ENCODE peak calls at places on chromosomes 2 and 18, in nine cellular contexts. K is T-helper 2 cell, B is SJSA1, Y is NCI-H2081, U is HEK293T, F is HepG2, J is fibroblast of lung, D is mesendoderm, E is NCI-H510A treated with DMSO at 0.1 percent for 48 hours. G is an unnamed sample.

GRCh38 chr2:31580321-31581117 is at the start of gene SRD5A2:
- DNase-seq in K (no peak), B (no peak), Y (no peak), U (no peak), F (no peak), J (no peak), D (peak), E (no peak), G (no peak)

GRCh38 chr2:164061129-164061746 is 325.4 kb upstream of the FIGN start:
- DNase-seq in K (peak), B (peak), Y (peak), U (peak), F (peak), J (peak), D (peak), E (peak), G (peak)

GRCh38 chr2:174023591-174024523 is 58.7 kb upstream of the SP3 start:
- DNase-seq in K (peak), B (peak), Y (no peak), U (no peak), F (peak), J (peak), D (peak), E (no peak), G (peak)

GRCh38 chr2:156486175-156486574 is 50.0 kb downstream of the GPD2 start:
- DNase-seq in K (no peak), B (no peak), Y (no peak), U (no peak), F (no peak), J (peak), D (no peak), E (no peak), G (peak)

GRCh38 chr18:22427797-22428549 is 10.3 kb upstream of the CTAGE1 start:
- DNase-seq in K (no peak), B (no peak), Y (no peak), U (no peak), F (no peak), J (no peak), D (no peak), E (no peak), G (peak)

GRCh38 chr2:165863816-165864221 is 69.8 kb upstream of the GALNT3 start:
- DNase-seq in K (peak), B (no peak), Y (no peak), U (no peak), F (no peak), J (no peak), D (peak), E (no peak), G (no peak)

GRCh38 chr2:39154944-39155343 is 34.1 kb upstream of the SOS1 start:
- DNase-seq in K (no peak), B (no peak), Y (no peak), U (no peak), F (no peak), J (no peak), D (no peak), E (no peak), G (no peak)

GRCh38 chr2:168495524-168495923 is 39.5 kb downstream of the CERS6 start:
- DNase-seq in K (peak), B (no peak), Y (no peak), U (no peak), F (no peak), J (no peak), D (no peak), E (no peak), G (no peak)

GRCh38 chr18:26460449-26461091 is 87.8 kb downstream of the KCTD1 start:
- DNase-seq in K (no peak), B (no peak), Y (peak), U (no peak), F (no peak), J (peak), D (no peak), E (peak), G (peak)

GRCh38 chr2:207711750-207712487 is 479 bp downstream of the CCNYL1 start:
- DNase-seq in K (peak), B (peak), Y (peak), U (peak), F (no peak), J (peak), D (peak), E (peak), G (peak)

GRCh38 chr2:112839407-112840067 is 3.0 kb upstream of the IL1B start:
- DNase-seq in K (no peak), B (no peak), Y (no peak), U (no peak), F (no peak), J (no peak), D (no peak), E (no peak), G (no peak)

GRCh38 chr2:211132586-211132985 is 576.2 kb downstream of the CPS1 start:
- DNase-seq in K (no peak), B (no peak), Y (no peak), U (no peak), F (no peak), J (peak), D (no peak), E (no peak), G (peak)

GRCh38 chr18:9419956-9420631 is 55.2 kb upstream of the RALBP1 start:
- DNase-seq in K (no peak), B (no peak), Y (no peak), U (no peak), F (no peak), J (peak), D (no peak), E (no peak), G (no peak)

GRCh38 chr2:45162711-45163110 is 153.5 kb upstream of the SIX2 start:
- DNase-seq in K (no peak), B (no peak), Y (no peak), U (no peak), F (no peak), J (no peak), D (no peak), E (no peak), G (no peak)

GRCh38 chr2:43307046-43307445 is 80.6 kb upstream of the ZFP36L2 start:
- DNase-seq in K (no peak), B (no peak), Y (no peak), U (no peak), F (no peak), J (no peak), D (no peak), E (no peak), G (peak)

GRCh38 chr18:48186861-48187260 is 222.3 kb downstream of the ZBTB7C start:
- DNase-seq in K (no peak), B (no peak), Y (no peak), U (no peak), F (no peak), J (no peak), D (no peak), E (no peak), G (no peak)

GRCh38 chr2:144389151-144389929 is 130.6 kb downstream of the ZEB2 start:
- DNase-seq in K (no peak), B (no peak), Y (no peak), U (no peak), F (no peak), J (no peak), D (peak), E (peak), G (no peak)

GRCh38 chr2:240629419-240629967 is 4.2 kb downstream of the GPR35 start:
- DNase-seq in K (no peak), B (no peak), Y (no peak), U (no peak), F (no peak), J (no peak), D (no peak), E (no peak), G (no peak)

GRCh38 chr18:44887227-44887631 is 206.5 kb downstream of the SETBP1 start:
- DNase-seq in K (peak), B (peak), Y (no peak), U (no peak), F (no peak), J (peak), D (peak), E (no peak), G (peak)

GRCh38 chr2:26733343-26733742 is 30.7 kb upstream of the SLC35F6 start:
- DNase-seq in K (no peak), B (no peak), Y (no peak), U (no peak), F (no peak), J (no peak), D (no peak), E (no peak), G (no peak)

GRCh38 chr2:47568164-47568861 is 165.4 kb downstream of the MSH2 start:
- DNase-seq in K (no peak), B (no peak), Y (no peak), U (no peak), F (no peak), J (no peak), D (no peak), E (peak), G (no peak)

GRCh38 chr18:74898965-74899364 is 301.3 kb downstream of the ZNF407 start:
- DNase-seq in K (no peak), B (peak), Y (peak), U (no peak), F (peak), J (peak), D (no peak), E (peak), G (peak)

GRCh38 chr2:118699816-118700215 is 147.6 kb downstream of the EN1 start:
- DNase-seq in K (no peak), B (no peak), Y (no peak), U (no peak), F (no peak), J (no peak), D (no peak), E (no peak), G (no peak)

GRCh38 chr2:17084882-17085281 is 419.2 kb upstream of the CYRIA start:
- DNase-seq in K (no peak), B (no peak), Y (no peak), U (no peak), F (no peak), J (peak), D (no peak), E (no peak), G (no peak)

G was measured in fibroblast of the aortic adventitia.